ENCODE peak calls at places on chromosomes 11 and 22, in four cellular contexts. One of them, this sample, is unnamed.

GRCh38 chr22:30292069-30292970 is 3.0 kb upstream of the CASTOR1 start:
- DNase-seq in fibroblast of lung: no peak
- DNase-seq in ovary: no peak
- DNase-seq in right lobe of liver: no peak
- DNase-seq in this sample: no peak

GRCh38 chr22:44952863-44953790 is 56.7 kb downstream of the PHF21B start:
- DNase-seq in right lobe of liver: no peak
- DNase-seq in fibroblast of lung: no peak
- DNase-seq in ovary: no peak
- DNase-seq in this sample: no peak

GRCh38 chr11:12026331-12027211 is 18.1 kb upstream of the DKK3 start:
- DNase-seq in right lobe of liver: no peak
- DNase-seq in fibroblast of lung: no peak
- DNase-seq in ovary: no peak
- DNase-seq in this sample: no peak

GRCh38 chr22:50276143-50276542 is 6.0 kb upstream of the MAPK11 start:
- DNase-seq in ovary: no peak
- DNase-seq in right lobe of liver: peak
- DNase-seq in fibroblast of lung: peak
- DNase-seq in this sample: peak

GRCh38 chr11:12329797-12330196 is 47.6 kb upstream of the PARVA start:
- DNase-seq in fibroblast of lung: peak
- DNase-seq in ovary: no peak
- DNase-seq in right lobe of liver: no peak
- DNase-seq in this sample: no peak

GRCh38 chr22:24427500-24428164 is at the start of gene ADORA2A:
- DNase-seq in fibroblast of lung: no peak
- DNase-seq in right lobe of liver: peak
- DNase-seq in ovary: no peak
- DNase-seq in this sample: peak

GRCh38 chr22:24322522-24322921 is 51.9 kb downstream of the SPECC1L start:
- DNase-seq in ovary: no peak
- DNase-seq in right lobe of liver: no peak
- DNase-seq in fibroblast of lung: no peak
- DNase-seq in this sample: no peak

GRCh38 chr11:131809203-131809948 is 439.0 kb downstream of the NTM start:
- DNase-seq in ovary: no peak
- DNase-seq in right lobe of liver: no peak
- DNase-seq in fibroblast of lung: no peak
- DNase-seq in this sample: no peak

GRCh38 chr11:99275521-99275920 is 254.8 kb downstream of the CNTN5 start:
- DNase-seq in ovary: no peak
- DNase-seq in right lobe of liver: no peak
- DNase-seq in fibroblast of lung: no peak
- DNase-seq in this sample: no peak

GRCh38 chr22:21856868-21857267 is 10.6 kb downstream of the MAPK1 start:
- DNase-seq in fibroblast of lung: no peak
- DNase-seq in right lobe of liver: no peak
- DNase-seq in ovary: no peak
- DNase-seq in this sample: no peak

GRCh38 chr11:106468091-106468490 is 390.6 kb downstream of the AASDHPPT start:
- DNase-seq in ovary: no peak
- DNase-seq in right lobe of liver: no peak
- DNase-seq in fibroblast of lung: peak
- DNase-seq in this sample: no peak

GRCh38 chr11:124481365-124482323 is 36.1 kb upstream of the OR8B8 start:
- DNase-seq in fibroblast of lung: peak
- DNase-seq in ovary: no peak
- DNase-seq in right lobe of liver: no peak
- DNase-seq in this sample: peak

GRCh38 chr11:76634934-76635333 is 35.6 kb downstream of the LRRC32 start:
- DNase-seq in right lobe of liver: no peak
- DNase-seq in ovary: no peak
- DNase-seq in fibroblast of lung: no peak
- DNase-seq in this sample: no peak

GRCh38 chr11:111363985-111364384 is 15.1 kb downstream of the POU2AF1 start:
- DNase-seq in ovary: no peak
- DNase-seq in fibroblast of lung: no peak
- DNase-seq in right lobe of liver: no peak
- DNase-seq in this sample: no peak

GRCh38 chr11:3375552-3375951 is 3.4 kb downstream of the ZNF195 start:
- DNase-seq in fibroblast of lung: peak
- DNase-seq in right lobe of liver: no peak
- DNase-seq in ovary: no peak
- DNase-seq in this sample: no peak

GRCh38 chr11:118437736-118438125 is 1.4 kb downstream of the KMT2A start:
- DNase-seq in fibroblast of lung: peak
- DNase-seq in right lobe of liver: peak
- DNase-seq in ovary: peak
- DNase-seq in this sample: no peak

GRCh38 chr22:35322126-35322525 is 22.4 kb downstream of the TOM1 start:
- DNase-seq in ovary: no peak
- DNase-seq in fibroblast of lung: no peak
- DNase-seq in right lobe of liver: peak
- DNase-seq in this sample: no peak

GRCh38 chr11:120952503-120953229 is 71.2 kb upstream of the TBCEL start:
- DNase-seq in fibroblast of lung: peak
- DNase-seq in ovary: peak
- DNase-seq in right lobe of liver: peak
- DNase-seq in this sample: peak

GRCh38 chr11:11512929-11513328 is 108.9 kb downstream of the GALNT18 start:
- DNase-seq in fibroblast of lung: no peak
- DNase-seq in right lobe of liver: no peak
- DNase-seq in ovary: no peak
- DNase-seq in this sample: no peak

GRCh38 chr11:131195801-131196517 is 174.5 kb upstream of the NTM start:
- DNase-seq in fibroblast of lung: peak
- DNase-seq in right lobe of liver: no peak
- DNase-seq in ovary: peak
- DNase-seq in this sample: no peak

GRCh38 chr11:68337399-68337835 is 25.0 kb downstream of the LRP5 start:
- DNase-seq in ovary: no peak
- DNase-seq in fibroblast of lung: no peak
- DNase-seq in right lobe of liver: no peak
- DNase-seq in this sample: no peak

GRCh38 chr11:120124355-120124754 is 13.6 kb downstream of the TRIM29 start:
- DNase-seq in right lobe of liver: no peak
- DNase-seq in ovary: no peak
- DNase-seq in fibroblast of lung: no peak
- DNase-seq in this sample: no peak

GRCh38 chr11:67648796-67649613 is 1.5 kb downstream of the ACY3 start:
- DNase-seq in fibroblast of lung: no peak
- DNase-seq in right lobe of liver: no peak
- DNase-seq in ovary: no peak
- DNase-seq in this sample: no peak

GRCh38 chr11:79466411-79466810 is 25.6 kb upstream of the TENM4 start:
- DNase-seq in fibroblast of lung: peak
- DNase-seq in ovary: no peak
- DNase-seq in right lobe of liver: no peak
- DNase-seq in this sample: no peak

GRCh38 chr11:125397421-125397820 is 98.6 kb downstream of the FEZ1 start:
- DNase-seq in fibroblast of lung: no peak
- DNase-seq in right lobe of liver: no peak
- DNase-seq in ovary: no peak
- DNase-seq in this sample: no peak

GRCh38 chr11:73001615-73002014 is 140.5 kb downstream of the FCHSD2 start:
- DNase-seq in fibroblast of lung: peak
- DNase-seq in right lobe of liver: no peak
- DNase-seq in ovary: no peak
- DNase-seq in this sample: no peak

GRCh38 chr11:6362868-6363678 is 27.2 kb upstream of the SMPD1 start:
- DNase-seq in ovary: peak
- DNase-seq in fibroblast of lung: peak
- DNase-seq in right lobe of liver: peak
- DNase-seq in this sample: peak

GRCh38 chr11:27649800-27650199 is 50.5 kb downstream of the BDNF start:
- DNase-seq in fibroblast of lung: no peak
- DNase-seq in right lobe of liver: no peak
- DNase-seq in ovary: no peak
- DNase-seq in this sample: no peak

GRCh38 chr11:35272391-35272821 is 133.4 kb downstream of the CD44 start:
- DNase-seq in ovary: no peak
- DNase-seq in right lobe of liver: no peak
- DNase-seq in fibroblast of lung: no peak
- DNase-seq in this sample: peak

GRCh38 chr22:37616205-37617083 is 7.8 kb downstream of the GGA1 start:
- DNase-seq in fibroblast of lung: no peak
- DNase-seq in ovary: no peak
- DNase-seq in right lobe of liver: no peak
- DNase-seq in this sample: no peak

GRCh38 chr22:37619991-37620390 is 11.4 kb downstream of the GGA1 start:
- DNase-seq in ovary: peak
- DNase-seq in right lobe of liver: no peak
- DNase-seq in fibroblast of lung: no peak
- DNase-seq in this sample: no peak

GRCh38 chr22:37618072-37618656 is 9.5 kb downstream of the GGA1 start:
- DNase-seq in right lobe of liver: no peak
- DNase-seq in ovary: peak
- DNase-seq in fibroblast of lung: no peak
- DNase-seq in this sample: no peak

GRCh38 chr22:37617431-37617830 is 8.8 kb downstream of the GGA1 start:
- DNase-seq in ovary: no peak
- DNase-seq in right lobe of liver: no peak
- DNase-seq in fibroblast of lung: no peak
- DNase-seq in this sample: no peak

DNA sequence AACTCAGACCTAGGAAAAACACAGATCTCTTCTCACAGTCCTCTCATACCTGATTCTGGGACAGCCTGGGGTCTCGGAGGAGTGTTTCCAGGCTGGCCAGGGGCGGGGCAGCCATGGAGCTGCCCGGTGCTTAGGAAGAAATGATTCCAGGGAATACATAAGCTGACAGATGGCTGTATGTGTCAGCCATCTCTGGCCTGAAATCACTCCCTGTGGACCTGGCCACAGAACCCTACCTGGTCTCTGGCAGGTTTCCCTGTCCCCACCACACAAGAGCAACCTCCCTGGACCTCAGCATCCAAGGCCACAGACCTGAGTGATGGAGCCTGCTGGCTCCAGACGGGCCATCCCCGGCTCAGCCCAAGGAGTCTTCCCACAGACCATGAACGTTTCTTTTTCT is 10.0 kb downstream of the GGA1 start:
- DNase-seq in right lobe of liver: no peak
- DNase-seq in fibroblast of lung: no peak
- DNase-seq in ovary: peak
- DNase-seq in this sample: no peak
- TF ChIP-seq CTCF in right lobe of liver: no peak
- TF ChIP-seq CTCF in fibroblast of lung: no peak
- TF ChIP-seq CTCF in ovary: no peak
- TF ChIP-seq CTCF in this sample: no peak

GRCh38 chr22:32622762-32623147 is 148.1 kb downstream of the FBXO7 start:
- DNase-seq in ovary: no peak
- DNase-seq in right lobe of liver: no peak
- DNase-seq in fibroblast of lung: no peak
- DNase-seq in this sample: no peak

GRCh38 chr22:32621656-32622003 is 147.0 kb downstream of the FBXO7 start:
- DNase-seq in fibroblast of lung: no peak
- DNase-seq in ovary: no peak
- DNase-seq in right lobe of liver: no peak
- DNase-seq in this sample: no peak

GRCh38 chr22:32619614-32620426 is 145.2 kb downstream of the FBXO7 start:
- DNase-seq in right lobe of liver: peak
- DNase-seq in fibroblast of lung: peak
- DNase-seq in ovary: peak
- DNase-seq in this sample: no peak

GRCh38 chr22:32622004-32622761 is 147.6 kb downstream of the FBXO7 start:
- DNase-seq in ovary: peak
- DNase-seq in right lobe of liver: no peak
- DNase-seq in fibroblast of lung: peak
- DNase-seq in this sample: no peak

GRCh38 chr22:32620992-32621391 is 146.4 kb downstream of the FBXO7 start:
- DNase-seq in ovary: no peak
- DNase-seq in fibroblast of lung: no peak
- DNase-seq in right lobe of liver: no peak
- DNase-seq in this sample: no peak
- TF ChIP-seq CTCF in ovary: no peak
- TF ChIP-seq CTCF in fibroblast of lung: no peak
- TF ChIP-seq CTCF in right lobe of liver: no peak
- TF ChIP-seq CTCF in this sample: no peak

DNA sequence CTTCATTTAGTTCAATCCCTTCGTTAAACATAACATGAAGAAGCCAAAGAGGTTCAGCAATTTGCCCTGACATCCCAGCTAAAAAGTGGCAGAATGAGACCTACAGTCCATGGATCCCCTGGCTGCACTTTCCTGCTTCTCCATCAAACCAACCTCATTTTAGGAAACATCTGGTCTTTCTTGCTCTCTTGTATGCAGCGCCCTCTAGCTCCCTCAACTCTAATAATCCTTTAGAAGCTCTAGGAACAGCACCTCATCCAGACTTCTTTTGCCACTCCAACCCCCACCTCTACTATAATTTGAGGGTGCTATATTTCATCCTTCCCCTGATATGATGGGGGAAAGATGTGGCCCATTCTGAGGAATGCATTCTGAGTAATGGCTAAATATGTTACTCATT is 7.4 kb downstream of the CNTF start:
- DNase-seq in right lobe of liver: no peak
- DNase-seq in ovary: no peak
- DNase-seq in fibroblast of lung: peak
- DNase-seq in this sample: peak
- TF ChIP-seq CTCF in right lobe of liver: peak
- TF ChIP-seq CTCF in ovary: no peak
- TF ChIP-seq CTCF in fibroblast of lung: peak
- TF ChIP-seq CTCF in this sample: peak

DNA sequence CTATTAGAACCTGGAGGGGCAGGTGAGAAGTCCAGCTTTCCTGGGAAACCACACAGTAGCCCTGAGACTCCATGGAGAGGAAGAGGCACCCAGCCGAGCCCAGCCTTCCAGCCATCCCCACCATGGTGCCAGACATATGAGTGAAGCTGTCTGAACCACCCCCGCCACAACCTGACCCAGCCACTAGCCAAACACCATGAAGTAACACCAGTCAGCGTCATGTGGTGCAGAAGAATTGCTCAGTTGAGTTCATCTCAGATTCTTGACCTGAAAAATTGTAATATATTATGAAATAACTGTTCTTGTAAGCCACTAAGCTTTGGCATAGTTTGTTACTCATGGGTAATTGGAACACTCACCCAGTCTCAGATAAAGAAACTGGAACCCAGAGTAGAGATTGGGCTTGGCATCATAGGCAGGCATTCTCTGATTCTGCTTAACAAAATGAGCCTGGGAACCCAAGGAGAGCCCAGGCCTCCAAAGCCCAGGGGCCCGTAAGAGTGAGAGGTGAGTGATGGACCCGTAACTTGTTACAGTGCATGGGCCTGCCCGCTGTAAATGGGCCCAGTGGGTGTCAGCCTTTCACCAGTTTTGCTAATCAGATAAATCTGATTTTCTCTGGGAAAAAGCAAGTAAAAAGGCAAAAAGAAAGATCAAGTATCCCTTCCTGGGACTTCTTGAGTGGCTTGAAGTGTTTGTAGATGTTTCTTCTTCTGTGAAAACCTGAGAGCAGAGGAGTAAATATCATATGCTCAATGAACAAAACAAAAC is 305.5 kb downstream of the DDX10 start:
- DNase-seq in fibroblast of lung: no peak
- DNase-seq in right lobe of liver: no peak
- DNase-seq in ovary: no peak
- DNase-seq in this sample: no peak
- TF ChIP-seq CTCF in fibroblast of lung: no peak
- TF ChIP-seq CTCF in right lobe of liver: no peak
- TF ChIP-seq CTCF in ovary: no peak
- TF ChIP-seq CTCF in this sample: no peak

GRCh38 chr22:37121887-37122591 is 12.5 kb upstream of the TMPRSS6 start:
- DNase-seq in ovary: no peak
- DNase-seq in fibroblast of lung: peak
- DNase-seq in right lobe of liver: no peak
- DNase-seq in this sample: peak
- TF ChIP-seq CTCF in ovary: no peak
- TF ChIP-seq CTCF in fibroblast of lung: no peak
- TF ChIP-seq CTCF in right lobe of liver: no peak
- TF ChIP-seq CTCF in this sample: no peak

This sample was measured in GM10248.